ENCODE peak calls at places on chromosomes 5 and 9, in six cellular contexts. Q, P, G, T, Y and V are unnamed samples.
A peak's percentile ranks its signal among the peaks of the same experiment; 100 is the strongest.

GRCh38 chr9:120182011-120182410 is 398.0 kb downstream of the CDK5RAP2 start:
- DNase-seq in Y (no peak), Q (no peak), T (no peak), G (no peak), P (no peak), V (no peak)

GRCh38 chr9:98809311-98810105 is 2.0 kb downstream of the GALNT12 start:
- DNase-seq in Y (peak; percentile 26), T (no peak), G (no peak), Q (no peak), P (no peak), V (no peak)

GRCh38 chr9:91770229-91770628 is 179.8 kb downstream of the ROR2 start:
- DNase-seq in T (no peak), P (no peak), G (no peak), Q (no peak), Y (no peak), V (no peak)

GRCh38 chr5:150781706-150782614 is 3.4 kb downstream of the SMIM3 start:
- DNase-seq in Y (peak; percentile 55), T (no peak), G (no peak), Q (peak; percentile 61), P (peak; percentile 62), V (peak; percentile 43)

GRCh38 chr9:9412241-9412640 is 1200.6 kb downstream of the PTPRD start:
- DNase-seq in G (no peak), Q (peak; percentile 25), T (peak; percentile 5), P (no peak), Y (no peak), V (no peak)

GRCh38 chr9:80842383-80842782 is 847.0 kb downstream of the TLE1 start:
- DNase-seq in T (no peak), G (no peak), Q (no peak), Y (peak; percentile 3), P (peak; percentile 18), V (no peak)

GRCh38 chr5:54644226-54644625 is 126.7 kb downstream of the SNX18 start:
- DNase-seq in P (no peak), G (no peak), T (no peak), Q (no peak), Y (peak; percentile 53), V (no peak)

GRCh38 chr5:176166427-176166826 is 71.8 kb upstream of the SIMC1 start:
- DNase-seq in G (no peak), Q (no peak), T (no peak), P (no peak), Y (no peak), V (no peak)

GRCh38 chr5:33829430-33829829 is 62.4 kb downstream of the ADAMTS12 start:
- DNase-seq in P (peak; percentile 17), Y (no peak), T (no peak), Q (no peak), G (no peak), V (no peak)

GRCh38 chr9:2639786-2640185 is 18.2 kb downstream of the VLDLR start:
- DNase-seq in T (no peak), Y (no peak), G (no peak), P (no peak), Q (no peak), V (no peak)

GRCh38 chr9:96344458-96345180 is 38.9 kb downstream of the SLC35D2 start:
- DNase-seq in T (no peak), P (peak; percentile 72), Y (peak; percentile 88), Q (peak; percentile 54), G (peak; percentile 80), V (no peak)

GRCh38 chr9:107064378-107064777 is 201.4 kb downstream of the ZNF462 start:
- DNase-seq in G (no peak), T (no peak), P (no peak), Q (no peak), Y (no peak), V (no peak)

GRCh38 chr5:106854941-106855340 is 815.8 kb downstream of the EFNA5 start:
- DNase-seq in Y (no peak), T (no peak), G (no peak), Q (no peak), P (no peak), V (no peak)

GRCh38 chr5:1966461-1966860 is 83.7 kb upstream of the IRX4 start:
- DNase-seq in T (no peak), Y (no peak), Q (no peak), P (no peak), G (no peak), V (no peak)

GRCh38 chr9:107557236-107557990 is 67.8 kb upstream of the KLF4 start:
- DNase-seq in T (no peak), Q (no peak), G (no peak), P (no peak), Y (no peak), V (no peak)

GRCh38 chr5:93874080-93874479 is 132.7 kb upstream of the POU5F2 start:
- DNase-seq in T (no peak), G (no peak), P (no peak), Q (no peak), Y (no peak), V (no peak)

GRCh38 chr9:101354143-101354764 is 30.6 kb downstream of the BAAT start:
- DNase-seq in P (no peak), Q (no peak), G (no peak), T (no peak), Y (no peak), V (no peak)

GRCh38 chr5:33679791-33680190 is 212.0 kb downstream of the ADAMTS12 start:
- DNase-seq in Y (no peak), T (no peak), Q (no peak), P (no peak), G (no peak), V (no peak)

GRCh38 chr9:88732128-88732527 is 197.2 kb downstream of the NXNL2 start:
- DNase-seq in G (no peak), P (no peak), Y (peak; percentile 98), Q (no peak), T (no peak), V (no peak)